ENCODE peak calls at places on chromosome 15, in ten cellular contexts. One of them, this sample, is unnamed.

GRCh38 chr15:45634442-45635190 is at the start of gene SQOR:
- DNase-seq in HEK293T: no peak
- DNase-seq in activated CD4-positive, alpha-beta T cell treated with anti-CD3 and anti-CD28 coated beads, Interleukin-2, amount 50 U/mL, for 48 hours: peak
- DNase-seq in CD4-positive, alpha-beta T cell: peak
- DNase-seq in NCI-H748 treated with DMSO at 0.1 percent for 48 hours: no peak
- DNase-seq in fibroblast of lung: peak
- DNase-seq in kidney: peak
- DNase-seq in neuronal stem cell: peak
- DNase-seq in ACHN: peak
- DNase-seq in cerebellar cortex: peak
- DNase-seq in this sample: peak

GRCh38 chr15:101483476-101483875 is 6.0 kb downstream of the PCSK6 start:
- DNase-seq in HEK293T: no peak
- DNase-seq in activated CD4-positive, alpha-beta T cell treated with anti-CD3 and anti-CD28 coated beads, Interleukin-2, amount 50 U/mL, for 48 hours: no peak
- DNase-seq in CD4-positive, alpha-beta T cell: no peak
- DNase-seq in NCI-H748 treated with DMSO at 0.1 percent for 48 hours: no peak
- DNase-seq in fibroblast of lung: no peak
- DNase-seq in kidney: no peak
- DNase-seq in neuronal stem cell: no peak
- DNase-seq in ACHN: no peak
- DNase-seq in cerebellar cortex: no peak
- DNase-seq in this sample: no peak

GRCh38 chr15:40093224-40093842 is 15.3 kb downstream of the BMF start:
- DNase-seq in HEK293T: no peak
- DNase-seq in activated CD4-positive, alpha-beta T cell treated with anti-CD3 and anti-CD28 coated beads, Interleukin-2, amount 50 U/mL, for 48 hours: no peak
- DNase-seq in CD4-positive, alpha-beta T cell: no peak
- DNase-seq in NCI-H748 treated with DMSO at 0.1 percent for 48 hours: peak
- DNase-seq in fibroblast of lung: peak
- DNase-seq in kidney: peak
- DNase-seq in neuronal stem cell: no peak
- DNase-seq in ACHN: no peak
- DNase-seq in cerebellar cortex: no peak
- DNase-seq in this sample: no peak

GRCh38 chr15:47326934-47327333 is 390.4 kb upstream of the SEMA6D start:
- DNase-seq in HEK293T: no peak
- DNase-seq in activated CD4-positive, alpha-beta T cell treated with anti-CD3 and anti-CD28 coated beads, Interleukin-2, amount 50 U/mL, for 48 hours: no peak
- DNase-seq in CD4-positive, alpha-beta T cell: no peak
- DNase-seq in NCI-H748 treated with DMSO at 0.1 percent for 48 hours: no peak
- DNase-seq in fibroblast of lung: no peak
- DNase-seq in kidney: no peak
- DNase-seq in neuronal stem cell: no peak
- DNase-seq in ACHN: no peak
- DNase-seq in cerebellar cortex: no peak
- DNase-seq in this sample: no peak

GRCh38 chr15:36831125-36831914 is 251.9 kb downstream of the CDIN1 start:
- DNase-seq in HEK293T: no peak
- DNase-seq in activated CD4-positive, alpha-beta T cell treated with anti-CD3 and anti-CD28 coated beads, Interleukin-2, amount 50 U/mL, for 48 hours: no peak
- DNase-seq in CD4-positive, alpha-beta T cell: no peak
- DNase-seq in NCI-H748 treated with DMSO at 0.1 percent for 48 hours: no peak
- DNase-seq in fibroblast of lung: peak
- DNase-seq in kidney: no peak
- DNase-seq in neuronal stem cell: no peak
- DNase-seq in ACHN: no peak
- DNase-seq in cerebellar cortex: no peak
- DNase-seq in this sample: no peak

GRCh38 chr15:64013179-64014043 is 32.9 kb downstream of the DAPK2 start:
- DNase-seq in HEK293T: no peak
- DNase-seq in activated CD4-positive, alpha-beta T cell treated with anti-CD3 and anti-CD28 coated beads, Interleukin-2, amount 50 U/mL, for 48 hours: peak
- DNase-seq in CD4-positive, alpha-beta T cell: no peak
- DNase-seq in NCI-H748 treated with DMSO at 0.1 percent for 48 hours: no peak
- DNase-seq in fibroblast of lung: no peak
- DNase-seq in kidney: no peak
- DNase-seq in neuronal stem cell: no peak
- DNase-seq in ACHN: no peak
- DNase-seq in cerebellar cortex: peak
- DNase-seq in this sample: no peak

GRCh38 chr15:101642361-101642760 is 9.8 kb downstream of the TM2D3 start:
- DNase-seq in HEK293T: no peak
- DNase-seq in activated CD4-positive, alpha-beta T cell treated with anti-CD3 and anti-CD28 coated beads, Interleukin-2, amount 50 U/mL, for 48 hours: no peak
- DNase-seq in CD4-positive, alpha-beta T cell: no peak
- DNase-seq in NCI-H748 treated with DMSO at 0.1 percent for 48 hours: no peak
- DNase-seq in fibroblast of lung: no peak
- DNase-seq in kidney: no peak
- DNase-seq in neuronal stem cell: no peak
- DNase-seq in ACHN: no peak
- DNase-seq in cerebellar cortex: peak
- DNase-seq in this sample: peak

GRCh38 chr15:80800067-80800466 is 20.9 kb downstream of the CEMIP start:
- DNase-seq in HEK293T: no peak
- DNase-seq in activated CD4-positive, alpha-beta T cell treated with anti-CD3 and anti-CD28 coated beads, Interleukin-2, amount 50 U/mL, for 48 hours: no peak
- DNase-seq in CD4-positive, alpha-beta T cell: no peak
- DNase-seq in NCI-H748 treated with DMSO at 0.1 percent for 48 hours: no peak
- DNase-seq in fibroblast of lung: no peak
- DNase-seq in kidney: no peak
- DNase-seq in neuronal stem cell: no peak
- DNase-seq in ACHN: no peak
- DNase-seq in cerebellar cortex: no peak
- DNase-seq in this sample: no peak

GRCh38 chr15:99909914-99910313 is 176.7 kb upstream of the LYSMD4 start:
- DNase-seq in HEK293T: peak
- DNase-seq in activated CD4-positive, alpha-beta T cell treated with anti-CD3 and anti-CD28 coated beads, Interleukin-2, amount 50 U/mL, for 48 hours: no peak
- DNase-seq in CD4-positive, alpha-beta T cell: no peak
- DNase-seq in NCI-H748 treated with DMSO at 0.1 percent for 48 hours: no peak
- DNase-seq in fibroblast of lung: peak
- DNase-seq in kidney: no peak
- DNase-seq in neuronal stem cell: no peak
- DNase-seq in ACHN: no peak
- DNase-seq in cerebellar cortex: peak
- DNase-seq in this sample: no peak

GRCh38 chr15:94174399-94174802 is 57.0 kb upstream of the MCTP2 start:
- DNase-seq in HEK293T: no peak
- DNase-seq in activated CD4-positive, alpha-beta T cell treated with anti-CD3 and anti-CD28 coated beads, Interleukin-2, amount 50 U/mL, for 48 hours: peak
- DNase-seq in CD4-positive, alpha-beta T cell: no peak
- DNase-seq in NCI-H748 treated with DMSO at 0.1 percent for 48 hours: no peak
- DNase-seq in fibroblast of lung: peak
- DNase-seq in kidney: no peak
- DNase-seq in neuronal stem cell: no peak
- DNase-seq in ACHN: no peak
- DNase-seq in cerebellar cortex: no peak
- DNase-seq in this sample: no peak

GRCh38 chr15:58453931-58454793 is 22.4 kb downstream of the LIPC start:
- DNase-seq in HEK293T: no peak
- DNase-seq in activated CD4-positive, alpha-beta T cell treated with anti-CD3 and anti-CD28 coated beads, Interleukin-2, amount 50 U/mL, for 48 hours: peak
- DNase-seq in CD4-positive, alpha-beta T cell: no peak
- DNase-seq in NCI-H748 treated with DMSO at 0.1 percent for 48 hours: no peak
- DNase-seq in fibroblast of lung: no peak
- DNase-seq in kidney: no peak
- DNase-seq in neuronal stem cell: no peak
- DNase-seq in ACHN: no peak
- DNase-seq in cerebellar cortex: no peak
- DNase-seq in this sample: no peak

GRCh38 chr15:93703092-93703785 is 528.1 kb upstream of the MCTP2 start:
- DNase-seq in HEK293T: no peak
- DNase-seq in activated CD4-positive, alpha-beta T cell treated with anti-CD3 and anti-CD28 coated beads, Interleukin-2, amount 50 U/mL, for 48 hours: no peak
- DNase-seq in CD4-positive, alpha-beta T cell: no peak
- DNase-seq in NCI-H748 treated with DMSO at 0.1 percent for 48 hours: no peak
- DNase-seq in fibroblast of lung: no peak
- DNase-seq in kidney: no peak
- DNase-seq in neuronal stem cell: no peak
- DNase-seq in ACHN: no peak
- DNase-seq in cerebellar cortex: no peak
- DNase-seq in this sample: no peak

GRCh38 chr15:89017370-89018066 is 70.7 kb upstream of the ABHD2 start:
- DNase-seq in HEK293T: peak
- DNase-seq in activated CD4-positive, alpha-beta T cell treated with anti-CD3 and anti-CD28 coated beads, Interleukin-2, amount 50 U/mL, for 48 hours: peak
- DNase-seq in CD4-positive, alpha-beta T cell: peak
- DNase-seq in NCI-H748 treated with DMSO at 0.1 percent for 48 hours: peak
- DNase-seq in fibroblast of lung: peak
- DNase-seq in kidney: peak
- DNase-seq in neuronal stem cell: peak
- DNase-seq in ACHN: peak
- DNase-seq in cerebellar cortex: peak
- DNase-seq in this sample: peak

GRCh38 chr15:59199775-59200465 is 6.7 kb upstream of the LDHAL6B start:
- DNase-seq in HEK293T: peak
- DNase-seq in activated CD4-positive, alpha-beta T cell treated with anti-CD3 and anti-CD28 coated beads, Interleukin-2, amount 50 U/mL, for 48 hours: no peak
- DNase-seq in CD4-positive, alpha-beta T cell: no peak
- DNase-seq in NCI-H748 treated with DMSO at 0.1 percent for 48 hours: no peak
- DNase-seq in fibroblast of lung: peak
- DNase-seq in kidney: no peak
- DNase-seq in neuronal stem cell: no peak
- DNase-seq in ACHN: peak
- DNase-seq in cerebellar cortex: no peak
- DNase-seq in this sample: no peak

GRCh38 chr15:70502576-70502975 is 260.8 kb downstream of the UACA start:
- DNase-seq in HEK293T: no peak
- DNase-seq in activated CD4-positive, alpha-beta T cell treated with anti-CD3 and anti-CD28 coated beads, Interleukin-2, amount 50 U/mL, for 48 hours: no peak
- DNase-seq in CD4-positive, alpha-beta T cell: no peak
- DNase-seq in NCI-H748 treated with DMSO at 0.1 percent for 48 hours: no peak
- DNase-seq in fibroblast of lung: no peak
- DNase-seq in kidney: no peak
- DNase-seq in neuronal stem cell: no peak
- DNase-seq in ACHN: no peak
- DNase-seq in cerebellar cortex: no peak
- DNase-seq in this sample: no peak

GRCh38 chr15:60729850-60730458 is 251.0 kb upstream of the ICE2 start:
- DNase-seq in HEK293T: no peak
- DNase-seq in activated CD4-positive, alpha-beta T cell treated with anti-CD3 and anti-CD28 coated beads, Interleukin-2, amount 50 U/mL, for 48 hours: peak
- DNase-seq in CD4-positive, alpha-beta T cell: no peak
- DNase-seq in NCI-H748 treated with DMSO at 0.1 percent for 48 hours: no peak
- DNase-seq in fibroblast of lung: no peak
- DNase-seq in kidney: no peak
- DNase-seq in neuronal stem cell: no peak
- DNase-seq in ACHN: no peak
- DNase-seq in cerebellar cortex: no peak
- DNase-seq in this sample: no peak

GRCh38 chr15:73851679-73852078 is 21.7 kb upstream of the TBC1D21 start:
- DNase-seq in HEK293T: peak
- DNase-seq in activated CD4-positive, alpha-beta T cell treated with anti-CD3 and anti-CD28 coated beads, Interleukin-2, amount 50 U/mL, for 48 hours: peak
- DNase-seq in CD4-positive, alpha-beta T cell: peak
- DNase-seq in NCI-H748 treated with DMSO at 0.1 percent for 48 hours: no peak
- DNase-seq in fibroblast of lung: peak
- DNase-seq in kidney: no peak
- DNase-seq in neuronal stem cell: peak
- DNase-seq in ACHN: peak
- DNase-seq in cerebellar cortex: no peak
- DNase-seq in this sample: peak

GRCh38 chr15:87716422-87716821 is 540.1 kb downstream of the NTRK3 start:
- DNase-seq in HEK293T: no peak
- DNase-seq in activated CD4-positive, alpha-beta T cell treated with anti-CD3 and anti-CD28 coated beads, Interleukin-2, amount 50 U/mL, for 48 hours: no peak
- DNase-seq in CD4-positive, alpha-beta T cell: no peak
- DNase-seq in NCI-H748 treated with DMSO at 0.1 percent for 48 hours: no peak
- DNase-seq in fibroblast of lung: no peak
- DNase-seq in kidney: no peak
- DNase-seq in neuronal stem cell: no peak
- DNase-seq in ACHN: no peak
- DNase-seq in cerebellar cortex: no peak
- DNase-seq in this sample: no peak

GRCh38 chr15:63195257-63196023 is 6.0 kb downstream of the RAB8B start:
- DNase-seq in HEK293T: no peak
- DNase-seq in activated CD4-positive, alpha-beta T cell treated with anti-CD3 and anti-CD28 coated beads, Interleukin-2, amount 50 U/mL, for 48 hours: no peak
- DNase-seq in CD4-positive, alpha-beta T cell: no peak
- DNase-seq in NCI-H748 treated with DMSO at 0.1 percent for 48 hours: no peak
- DNase-seq in fibroblast of lung: no peak
- DNase-seq in kidney: no peak
- DNase-seq in neuronal stem cell: no peak
- DNase-seq in ACHN: no peak
- DNase-seq in cerebellar cortex: no peak
- DNase-seq in this sample: no peak

GRCh38 chr15:74962219-74962618 is 5.6 kb upstream of the RPP25 start:
- DNase-seq in HEK293T: no peak
- DNase-seq in activated CD4-positive, alpha-beta T cell treated with anti-CD3 and anti-CD28 coated beads, Interleukin-2, amount 50 U/mL, for 48 hours: no peak
- DNase-seq in CD4-positive, alpha-beta T cell: no peak
- DNase-seq in NCI-H748 treated with DMSO at 0.1 percent for 48 hours: no peak
- DNase-seq in fibroblast of lung: no peak
- DNase-seq in kidney: no peak
- DNase-seq in neuronal stem cell: no peak
- DNase-seq in ACHN: no peak
- DNase-seq in cerebellar cortex: no peak
- DNase-seq in this sample: no peak

GRCh38 chr15:77630956-77631789 is 1.5 kb downstream of the LINGO1 start:
- DNase-seq in HEK293T: no peak
- DNase-seq in activated CD4-positive, alpha-beta T cell treated with anti-CD3 and anti-CD28 coated beads, Interleukin-2, amount 50 U/mL, for 48 hours: no peak
- DNase-seq in CD4-positive, alpha-beta T cell: no peak
- DNase-seq in NCI-H748 treated with DMSO at 0.1 percent for 48 hours: no peak
- DNase-seq in fibroblast of lung: no peak
- DNase-seq in kidney: peak
- DNase-seq in neuronal stem cell: peak
- DNase-seq in ACHN: peak
- DNase-seq in cerebellar cortex: peak
- DNase-seq in this sample: no peak

GRCh38 chr15:26868029-26868685 is 1.3 kb downstream of the GABRA5 start:
- DNase-seq in HEK293T: no peak
- DNase-seq in activated CD4-positive, alpha-beta T cell treated with anti-CD3 and anti-CD28 coated beads, Interleukin-2, amount 50 U/mL, for 48 hours: no peak
- DNase-seq in CD4-positive, alpha-beta T cell: no peak
- DNase-seq in NCI-H748 treated with DMSO at 0.1 percent for 48 hours: no peak
- DNase-seq in fibroblast of lung: no peak
- DNase-seq in kidney: no peak
- DNase-seq in neuronal stem cell: no peak
- DNase-seq in ACHN: no peak
- DNase-seq in cerebellar cortex: no peak
- DNase-seq in this sample: no peak

GRCh38 chr15:62568004-62568403 is 402.9 kb upstream of the C2CD4B start:
- DNase-seq in HEK293T: no peak
- DNase-seq in activated CD4-positive, alpha-beta T cell treated with anti-CD3 and anti-CD28 coated beads, Interleukin-2, amount 50 U/mL, for 48 hours: no peak
- DNase-seq in CD4-positive, alpha-beta T cell: no peak
- DNase-seq in NCI-H748 treated with DMSO at 0.1 percent for 48 hours: no peak
- DNase-seq in fibroblast of lung: no peak
- DNase-seq in kidney: no peak
- DNase-seq in neuronal stem cell: no peak
- DNase-seq in ACHN: no peak
- DNase-seq in cerebellar cortex: no peak
- DNase-seq in this sample: no peak